ENCODE peak calls at places on chromosomes 16 and 17, in ten cellular contexts. K is sigmoid colon; I is OCI-LY7; E is ovary; Z is naive thymus-derived CD4-positive, alpha-beta T cell; G is left ventricle myocardium inferior; F is astrocyte; Q is right cardiac atrium; C is A549; O is IMR-90. D is an unnamed sample.

GRCh38 chr17:26792486-26792885 is 501.4 kb upstream of the WSB1 start:
- DNase-seq in Z (no peak), E (no peak), I (no peak), K (no peak), C (no peak), O (peak; percentile 55), G (no peak), Q (no peak), F (peak; percentile 61), D (no peak)

GRCh38 chr16:55496509-55497145 is 12.2 kb upstream of the LPCAT2 start:
- DNase-seq in Q (no peak), F (no peak), Z (no peak), I (no peak), K (no peak), G (no peak), O (no peak), E (no peak), C (no peak), D (no peak)

GRCh38 chr17:31174215-31174614 is 79.4 kb downstream of the NF1 start:
- DNase-seq in E (no peak), Z (no peak), Q (no peak), F (no peak), O (no peak), C (no peak), I (no peak), G (no peak), K (no peak), D (no peak)

GRCh38 chr16:69691980-69692911 is 34.1 kb downstream of the NQO1 start:
- DNase-seq in E (no peak), O (peak; percentile 73), Z (no peak), I (peak; percentile 35), C (no peak), G (no peak), F (peak; percentile 37), Q (no peak), K (no peak), D (no peak)

GRCh38 chr16:2032285-2033056 is 5.8 kb downstream of the NHERF2 start:
- DNase-seq in C (no peak), K (no peak), I (no peak), Z (no peak), E (no peak), O (peak; percentile 49), F (peak; percentile 27), Q (peak; percentile 78), G (peak; percentile 48), D (no peak)

GRCh38 chr17:43753488-43754129 is 5.0 kb downstream of the SOST start:
- DNase-seq in O (peak; percentile 20), Z (no peak), C (no peak), F (peak; percentile 44), Q (no peak), I (no peak), G (no peak), E (no peak), K (peak; percentile 15), D (no peak)

GRCh38 chr16:27602103-27602502 is 52.2 kb downstream of the KATNIP start:
- DNase-seq in Z (no peak), Q (no peak), G (no peak), O (no peak), F (no peak), K (no peak), C (no peak), E (no peak), I (no peak), D (no peak)

GRCh38 chr17:1137465-1137894 is 42.3 kb downstream of the ABR start:
- DNase-seq in O (no peak), C (peak; percentile 79), I (no peak), K (no peak), E (no peak), G (no peak), F (peak; percentile 22), Z (no peak), Q (no peak), D (no peak)

DNA sequence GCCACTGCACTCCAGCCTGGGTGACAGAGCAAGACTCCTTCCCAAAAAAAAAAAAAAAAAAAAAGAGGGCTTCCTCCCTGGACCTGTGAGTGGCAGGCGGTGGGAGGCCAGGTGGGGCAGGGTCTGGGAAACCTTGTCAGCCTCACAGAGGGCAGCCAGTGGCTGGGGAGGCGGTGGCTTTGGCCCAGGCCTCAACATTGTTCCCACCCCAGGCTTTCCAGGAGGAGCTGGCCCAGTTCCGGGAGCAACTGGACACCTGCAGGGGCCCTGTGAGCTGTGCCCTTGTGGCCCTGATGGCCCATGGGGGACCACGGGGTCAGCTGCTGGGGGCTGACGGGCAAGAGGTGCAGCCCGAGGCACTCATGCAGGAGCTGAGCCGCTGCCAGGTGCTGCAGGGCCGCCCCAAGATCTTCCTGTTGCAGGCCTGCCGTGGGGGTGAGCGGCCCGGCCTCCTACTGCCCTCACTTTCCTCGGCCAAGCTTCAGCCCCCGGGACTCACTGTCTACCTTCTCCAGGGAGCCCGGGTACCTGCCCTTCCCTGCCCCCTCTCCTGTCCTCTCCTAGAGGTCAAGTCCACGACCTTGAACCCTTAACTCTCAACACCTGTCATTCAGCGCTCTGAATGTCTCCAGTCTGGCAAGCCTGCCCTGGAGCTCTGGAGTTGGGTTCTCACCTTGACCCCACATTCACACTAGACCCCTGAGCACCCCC is 12.4 kb downstream of the ZNF213 start:
- DNase-seq in F (no peak), O (no peak), Q (peak; percentile 55), Z (no peak), E (no peak), I (no peak), G (no peak), K (no peak), C (no peak), D (no peak)
- H3K9me3 ChIP-seq in F (no peaks in the 10 kb centered on the region), O (no peaks in the 10 kb centered on the region), Q (no peaks in the 10 kb centered on the region), Z (no peaks in the 10 kb centered on the region), E (no peaks in the 10 kb centered on the region), I (no peaks in the 10 kb centered on the region), G (no peaks in the 10 kb centered on the region), K (no peaks in the 10 kb centered on the region), C (no peaks in the 10 kb centered on the region), D (no peaks in the 10 kb centered on the region)

DNA sequence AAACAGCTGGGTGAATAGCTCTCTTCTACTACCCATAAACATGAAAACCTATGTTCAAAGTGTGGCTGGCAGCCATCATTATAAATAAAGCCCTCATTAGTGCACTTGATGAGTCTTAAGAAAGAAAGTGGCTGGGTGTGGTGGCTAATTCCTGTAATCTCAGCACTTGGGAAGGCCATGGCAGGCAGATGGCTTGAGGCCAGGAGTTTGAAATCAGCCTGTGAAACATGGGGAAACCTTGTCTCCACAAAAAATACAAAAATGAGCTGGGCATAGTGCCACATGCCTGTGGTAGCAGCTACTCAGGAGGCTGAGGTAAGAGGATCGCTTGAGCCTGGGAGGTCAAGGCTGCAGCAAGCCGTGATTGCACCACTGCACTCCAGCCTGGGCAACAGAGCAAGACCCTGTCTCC is 28.3 kb upstream of the APPBP2 start:
- DNase-seq in G (no peak), K (no peak), O (peak; percentile 85), C (no peak), I (no peak), Q (peak; percentile 56), E (no peak), Z (no peak), F (peak; percentile 90), D (no peak)
- H3K9me3 ChIP-seq in G (peaks cover 13% of the 10 kb centered on the region), K (no peaks in the 10 kb centered on the region), O (peaks cover 4% of the 10 kb centered on the region), C (peaks cover 19% of the 10 kb centered on the region), I (peaks cover 9% of the 10 kb centered on the region), Q (no peaks in the 10 kb centered on the region), E (no peaks in the 10 kb centered on the region), Z (no peaks in the 10 kb centered on the region), F (no peaks in the 10 kb centered on the region), D (no peaks in the 10 kb centered on the region)

GRCh38 chr16:52499061-52499460 is 47.9 kb downstream of the TOX3 start:
- DNase-seq in C (no peak), Q (no peak), O (no peak), E (no peak), I (no peak), G (no peak), Z (no peak), F (no peak), K (no peak), D (no peak)

GRCh38 chr16:52494621-52495020 is 52.3 kb downstream of the TOX3 start:
- DNase-seq in G (no peak), F (no peak), Z (no peak), K (no peak), O (no peak), I (no peak), E (no peak), Q (no peak), C (no peak), D (no peak)

GRCh38 chr16:52498640-52499039 is 48.3 kb downstream of the TOX3 start:
- DNase-seq in Q (no peak), Z (no peak), I (no peak), E (no peak), C (no peak), F (peak; percentile 8), K (no peak), O (no peak), G (no peak), D (no peak)

GRCh38 chr16:52496051-52496876 is 50.7 kb downstream of the TOX3 start:
- DNase-seq in C (no peak), O (no peak), I (no peak), Z (no peak), E (no peak), Q (no peak), F (no peak), G (no peak), K (no peak), D (no peak)

DNA sequence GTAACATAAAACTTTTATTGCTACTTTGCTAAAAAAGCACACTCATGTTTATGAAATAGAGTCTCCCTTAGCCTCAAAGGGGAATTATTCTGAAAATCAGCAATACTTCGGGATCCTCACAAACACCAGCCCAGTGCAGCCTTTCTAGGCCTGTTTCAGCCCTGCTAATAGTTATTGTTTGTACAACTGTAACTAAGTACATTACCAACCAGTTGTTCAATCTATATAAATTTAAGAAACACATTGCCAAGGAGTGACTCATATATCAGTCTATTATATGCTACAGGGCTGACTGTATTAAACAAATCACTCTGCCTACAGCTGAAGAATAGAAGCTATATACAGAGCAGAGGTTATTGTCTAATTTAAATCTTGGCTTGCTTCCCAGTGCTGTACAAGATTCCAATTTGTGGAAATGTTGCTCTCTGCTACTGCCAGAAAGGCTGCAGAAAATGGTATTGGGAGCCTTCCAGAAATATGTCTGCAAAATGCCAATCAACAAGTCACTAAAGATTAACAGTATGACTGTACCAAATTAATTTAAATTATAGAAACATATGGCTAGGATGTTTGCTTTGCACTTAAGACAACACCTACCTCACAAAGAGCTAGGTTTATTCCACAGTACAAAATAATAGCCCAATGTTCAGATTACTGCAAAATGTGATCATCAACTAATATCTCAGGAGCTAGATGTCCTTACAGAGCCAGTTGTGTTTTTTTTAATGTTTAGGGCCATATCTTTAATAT is 49.7 kb downstream of the TOX3 start:
- DNase-seq in F (peak; percentile 32), O (no peak), G (no peak), Z (no peak), E (no peak), Q (no peak), I (no peak), C (no peak), K (no peak), D (no peak)
- H3K9me3 ChIP-seq in F (no peaks in the 10 kb centered on the region), O (peaks cover 3% of the 10 kb centered on the region), G (no peaks in the 10 kb centered on the region), Z (no peaks in the 10 kb centered on the region), E (no peaks in the 10 kb centered on the region), Q (no peaks in the 10 kb centered on the region), I (no peaks in the 10 kb centered on the region), C (no peaks in the 10 kb centered on the region), K (no peaks in the 10 kb centered on the region), D (no peaks in the 10 kb centered on the region)

GRCh38 chr16:35210681-35211433 is 1751.4 kb downstream of the TP53TG3F start:
- DNase-seq in I (no peak), C (no peak), G (no peak), F (no peak), K (no peak), Q (no peak), Z (no peak), E (no peak), O (no peak), D (no peak)

GRCh38 chr16:35208001-35208935 is 1748.9 kb downstream of the TP53TG3F start:
- DNase-seq in Z (no peak), E (no peak), G (no peak), I (no peak), K (no peak), C (no peak), Q (peak; percentile 33), F (no peak), O (no peak), D (no peak)

GRCh38 chr16:35203636-35204035 is 1744.2 kb downstream of the TP53TG3F start:
- DNase-seq in E (no peak), C (no peak), K (no peak), G (no peak), Z (no peak), Q (no peak), F (no peak), I (no peak), O (no peak), D (no peak)

DNA sequence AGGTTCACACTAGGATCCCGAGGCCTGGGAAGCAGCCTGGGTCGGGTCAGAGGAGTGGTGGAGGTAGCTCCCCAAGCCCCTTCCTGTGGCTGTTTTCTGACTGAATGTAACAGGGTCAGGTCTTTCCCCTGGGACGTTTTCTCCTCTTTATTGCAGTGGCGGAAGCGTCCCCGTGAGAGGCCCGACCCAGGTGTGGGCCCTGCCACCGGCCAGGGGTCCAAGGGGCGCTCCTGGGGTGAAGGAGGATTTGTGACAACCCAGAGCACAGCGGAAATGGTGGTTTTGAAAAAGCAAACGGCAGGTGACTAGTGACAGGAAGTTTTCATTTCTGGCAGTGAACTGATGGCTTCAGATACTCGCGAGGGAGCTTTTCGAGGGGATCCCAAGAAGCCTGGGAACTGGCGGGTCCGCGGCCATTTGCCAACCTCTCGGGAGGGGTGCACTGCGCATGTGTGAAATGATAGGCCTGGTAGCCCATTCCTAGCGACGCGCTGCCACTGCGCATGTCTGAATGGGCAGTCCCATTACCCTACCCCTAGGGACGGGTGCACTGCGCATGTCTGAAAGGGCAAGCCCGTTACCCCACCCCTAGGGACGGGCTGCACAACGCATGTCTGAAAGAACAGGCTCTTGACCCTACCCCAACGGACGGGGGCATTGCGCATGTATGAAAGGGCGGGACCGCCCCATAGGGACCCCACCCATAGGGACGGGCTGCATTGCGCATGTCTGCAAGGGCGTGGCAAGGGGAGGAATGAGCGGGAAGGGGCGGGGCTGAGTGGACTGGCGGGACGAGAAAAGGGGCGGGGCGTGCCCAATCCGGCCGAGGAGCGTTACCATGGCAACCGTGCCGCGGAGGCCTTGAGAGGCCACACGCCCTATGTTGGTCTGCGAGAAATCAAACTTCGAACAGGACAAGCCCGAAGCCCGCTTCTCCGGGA is 1747.9 kb downstream of the TP53TG3F start:
- DNase-seq in I (no peak), K (no peak), E (no peak), Z (no peak), F (no peak), C (no peak), G (no peak), O (no peak), Q (no peak), D (no peak)
- H3K9me3 ChIP-seq in I (no peaks in the 10 kb centered on the region), K (no peaks in the 10 kb centered on the region), E (no peaks in the 10 kb centered on the region), Z (no peaks in the 10 kb centered on the region), F (peaks cover 5% of the 10 kb centered on the region), C (no peaks in the 10 kb centered on the region), G (no peaks in the 10 kb centered on the region), O (peaks cover 12% of the 10 kb centered on the region), Q (no peaks in the 10 kb centered on the region), D (no peaks in the 10 kb centered on the region)

D was measured in T-helper 17 cell.